ENCODE peak calls at places on chromosome 16, in eight cellular contexts. R is keratinocyte; V is AG10803; J is left lung; H is CD8-positive, alpha-beta memory T cell; E is Right ventricle myocardium superior; L is tibial artery; X is esophagus muscularis mucosa. I is an unnamed sample.

GRCh38 chr16:11384184-11384955 is 39.1 kb downstream of the RMI2 start:
- DNase-seq in R (no peak), V (no peak), J (no peak), H (no peak), E (no peak), L (no peak), X (no peak), I (no peak)

GRCh38 chr16:56944954-56945839 is 13.3 kb downstream of the HERPUD1 start:
- DNase-seq in R (no peak), V (no peak), J (no peak), H (no peak), E (no peak), L (peak; percentile 51), X (no peak), I (no peak)

GRCh38 chr16:85238233-85238647 is 126.0 kb upstream of the CIBAR2 start:
- DNase-seq in R (no peak), V (peak; percentile 93), J (no peak), H (no peak), E (peak; percentile 83), L (peak; percentile 96), X (peak; percentile 93), I (no peak)

GRCh38 chr16:61098505-61098904 is 937.7 kb downstream of the CDH8 start:
- DNase-seq in R (no peak), V (no peak), J (no peak), H (no peak), E (no peak), L (no peak), X (no peak), I (no peak)

GRCh38 chr16:47928008-47928407 is 227.8 kb downstream of the ABCC12 start:
- DNase-seq in R (no peak), V (no peak), J (no peak), H (no peak), E (no peak), L (no peak), X (no peak), I (no peak)

GRCh38 chr16:51705142-51705541 is 554.1 kb upstream of the SALL1 start:
- DNase-seq in R (no peak), V (no peak), J (no peak), H (no peak), E (no peak), L (no peak), X (no peak), I (no peak)

GRCh38 chr16:23353440-23353839 is 51.3 kb downstream of the SCNN1B start:
- DNase-seq in R (no peak), V (no peak), J (no peak), H (no peak), E (no peak), L (peak; percentile 19), X (no peak), I (no peak)

GRCh38 chr16:89906141-89907025 is 12.3 kb upstream of the MC1R start:
- DNase-seq in R (no peak), V (no peak), J (peak; percentile 70), H (no peak), E (no peak), L (no peak), X (no peak), I (no peak)

GRCh38 chr16:64397945-64398508 is 723.8 kb downstream of the CDH11 start:
- DNase-seq in R (no peak), V (no peak), J (no peak), H (no peak), E (no peak), L (no peak), X (no peak), I (no peak)

GRCh38 chr16:59848314-59848713 is 1114.2 kb upstream of the GOT2 start:
- DNase-seq in R (no peak), V (peak; percentile 49), J (no peak), H (no peak), E (no peak), L (no peak), X (no peak), I (no peak)

GRCh38 chr16:11356573-11357331 is 11.5 kb downstream of the RMI2 start:
- DNase-seq in R (no peak), V (peak; percentile 57), J (peak; percentile 86), H (peak; percentile 65), E (peak; percentile 82), L (peak; percentile 74), X (no peak), I (peak; percentile 69)

GRCh38 chr16:4376126-4376819 is 4.6 kb downstream of the VASN start:
- DNase-seq in R (no peak), V (peak; percentile 92), J (peak; percentile 93), H (no peak), E (peak; percentile 95), L (peak; percentile 98), X (peak; percentile 95), I (no peak)

GRCh38 chr16:22123759-22124490 is 31.6 kb downstream of the VWA3A start:
- DNase-seq in R (no peak), V (no peak), J (no peak), H (no peak), E (no peak), L (peak; percentile 20), X (no peak), I (no peak)

GRCh38 chr16:20315764-20316163 is 11.5 kb downstream of the GP2 start:
- DNase-seq in R (no peak), V (no peak), J (no peak), H (no peak), E (no peak), L (no peak), X (no peak), I (no peak)

GRCh38 chr16:81106826-81107503 is 10.8 kb upstream of the GCSH start:
- DNase-seq in R (no peak), V (peak; percentile 12), J (no peak), H (no peak), E (no peak), L (no peak), X (no peak), I (no peak)

GRCh38 chr16:17351471-17352045 is 119.2 kb downstream of the XYLT1 start:
- DNase-seq in R (no peak), V (no peak), J (no peak), H (no peak), E (no peak), L (no peak), X (no peak), I (no peak)

GRCh38 chr16:66036162-66036561 is 330.3 kb upstream of the CDH5 start:
- DNase-seq in R (no peak), V (peak; percentile 60), J (no peak), H (no peak), E (no peak), L (no peak), X (no peak), I (peak; percentile 30)

GRCh38 chr16:86723699-86724098 is 145.3 kb downstream of the FOXL1 start:
- DNase-seq in R (no peak), V (no peak), J (no peak), H (no peak), E (no peak), L (no peak), X (no peak), I (no peak)

GRCh38 chr16:69567031-69567680 is 1.4 kb downstream of the NFAT5 start:
- DNase-seq in R (no peak), V (no peak), J (no peak), H (no peak), E (no peak), L (no peak), X (no peak), I (no peak)

GRCh38 chr16:11630230-11631056 is 37.8 kb upstream of the SNN start:
- DNase-seq in R (no peak), V (no peak), J (no peak), H (no peak), E (no peak), L (no peak), X (no peak), I (no peak)

GRCh38 chr16:48099455-48099854 is 56.3 kb downstream of the ABCC12 start:
- DNase-seq in R (no peak), V (no peak), J (no peak), H (no peak), E (peak; percentile 52), L (no peak), X (no peak), I (no peak)

GRCh38 chr16:31513126-31513525 is 4.9 kb upstream of the RUSF1 start:
- DNase-seq in R (no peak), V (peak; percentile 82), J (no peak), H (no peak), E (no peak), L (no peak), X (no peak), I (no peak)

GRCh38 chr16:86501989-86502855 is 8.1 kb upstream of the FOXF1 start:
- DNase-seq in R (no peak), V (no peak), J (no peak), H (no peak), E (no peak), L (no peak), X (no peak), I (no peak)

GRCh38 chr16:83734136-83734535 is 73.6 kb upstream of the HSBP1 start:
- DNase-seq in R (no peak), V (no peak), J (no peak), H (no peak), E (no peak), L (no peak), X (no peak), I (no peak)